ENCODE peak calls at places on chromosomes 1 and 21, in ten cellular contexts. R is astrocyte of the hippocampus; Y is GM23338; P is GM10248; E is C1 segment of cervical spinal cord; Z is T-helper 2 cell; M is H9; W is activated naive CD8-positive, alpha-beta T cell treated with anti-CD3 and anti-CD28 coated beads, Interleukin-2, amount 50 U/mL, for 24 hours; S is endodermal cell; C is NCI-H2107. F is an unnamed sample.

GRCh38 chr1:9085306-9085940 is 16.0 kb upstream of the SLC2A5 start:
- DNase-seq in E (no peak), Z (no peak), S (no peak), W (no peak), Y (no peak), C (no peak), P (no peak), R (no peak), M (no peak), F (no peak)

GRCh38 chr1:78825561-78825960 is 175.9 kb downstream of the IFI44 start:
- DNase-seq in P (no peak), W (no peak), Y (no peak), Z (no peak), M (no peak), C (no peak), R (no peak), E (no peak), S (no peak), F (no peak)

GRCh38 chr1:48044311-48044710 is 47.1 kb upstream of the TRABD2B start:
- DNase-seq in E (no peak), R (no peak), P (no peak), C (no peak), M (no peak), S (no peak), Y (no peak), Z (no peak), W (no peak), F (no peak)

GRCh38 chr1:223725578-223725977 is 13.2 kb downstream of the CAPN2 start:
- DNase-seq in W (no peak), Y (no peak), R (no peak), M (no peak), E (no peak), Z (no peak), S (no peak), C (no peak), P (no peak), F (no peak)

GRCh38 chr21:25350056-25350455 is 257.2 kb downstream of the MRPL39 start:
- DNase-seq in Y (peak; percentile 80), R (peak; percentile 54), E (no peak), S (peak; percentile 80), C (no peak), P (peak; percentile 20), W (peak; percentile 62), Z (no peak), M (peak; percentile 41), F (no peak)

GRCh38 chr1:59605761-59606160 is 209.0 kb upstream of the HOOK1 start:
- DNase-seq in S (no peak), R (peak; percentile 42), Y (no peak), Z (no peak), M (no peak), W (no peak), P (no peak), C (no peak), E (no peak), F (no peak)

GRCh38 chr1:243253211-243253926 is 1.7 kb downstream of the CEP170 start:
- DNase-seq in W (no peak), C (no peak), S (no peak), Y (no peak), E (no peak), M (no peak), P (no peak), Z (no peak), R (no peak), F (no peak)

GRCh38 chr1:162696286-162696862 is 64.1 kb downstream of the DDR2 start:
- DNase-seq in Y (peak; percentile 92), P (no peak), W (no peak), Z (no peak), R (peak; percentile 92), S (peak; percentile 91), C (peak; percentile 53), E (peak; percentile 17), M (peak; percentile 93), F (peak; percentile 20)

GRCh38 chr21:45950740-45951515 is 30.6 kb upstream of the COL6A1 start:
- DNase-seq in S (no peak), W (no peak), P (no peak), Y (no peak), R (peak; percentile 71), M (no peak), C (no peak), E (no peak), Z (no peak), F (peak; percentile 90)

GRCh38 chr1:101357444-101357986 is 120.7 kb downstream of the S1PR1 start:
- DNase-seq in C (peak; percentile 63), S (peak; percentile 88), P (peak; percentile 82), Y (peak; percentile 82), R (peak; percentile 91), E (peak; percentile 15), M (peak; percentile 80), W (peak; percentile 70), Z (peak; percentile 79), F (peak; percentile 67)

GRCh38 chr1:47189844-47190562 is at the start of gene PDZK1IP1:
- DNase-seq in C (no peak), S (peak; percentile 76), Y (peak; percentile 46), R (peak; percentile 82), W (no peak), E (no peak), M (peak; percentile 47), Z (no peak), P (no peak), F (peak; percentile 85)

GRCh38 chr1:237938553-237938952 is 47.8 kb upstream of the ZP4 start:
- DNase-seq in S (peak; percentile 83), R (no peak), W (no peak), M (peak; percentile 53), E (no peak), P (no peak), C (no peak), Y (peak; percentile 84), Z (no peak), F (no peak)

GRCh38 chr1:179025975-179026812 is 500 bp downstream of the FAM20B start:
- DNase-seq in P (peak; percentile 79), E (peak; percentile 87), M (peak; percentile 78), W (peak; percentile 76), S (peak; percentile 86), R (peak; percentile 80), C (peak; percentile 76), Y (peak; percentile 81), Z (peak; percentile 67), F (peak; percentile 19)

GRCh38 chr21:27734146-27734545 is 767.3 kb upstream of the ADAMTS5 start:
- DNase-seq in W (no peak), P (no peak), M (no peak), E (no peak), R (peak; percentile 69), S (no peak), Z (no peak), C (no peak), Y (no peak), F (no peak)

GRCh38 chr1:1344672-1345361 is 4.4 kb downstream of the DVL1 start:
- DNase-seq in S (peak; percentile 82), E (no peak), M (no peak), W (peak; percentile 64), Y (no peak), Z (no peak), P (no peak), R (peak; percentile 64), C (no peak), F (no peak)

GRCh38 chr1:203519053-203519770 is 25.3 kb downstream of the OPTC start:
- DNase-seq in C (no peak), Z (no peak), E (no peak), R (peak; percentile 57), M (peak; percentile 94), Y (peak; percentile 90), W (no peak), S (peak; percentile 94), P (no peak), F (no peak)

GRCh38 chr1:64133036-64133435 is 70.4 kb upstream of the UBE2U start:
- DNase-seq in S (no peak), C (no peak), E (no peak), Z (no peak), P (no peak), Y (no peak), M (no peak), W (no peak), R (peak; percentile 70), F (no peak)

GRCh38 chr1:228978486-228979324 is 243.4 kb downstream of the RHOU start:
- DNase-seq in E (peak; percentile 21), Z (no peak), Y (peak; percentile 34), W (no peak), R (no peak), S (peak; percentile 75), M (peak; percentile 28), P (no peak), C (no peak), F (no peak)